ENCODE peak calls at places on chromosomes 5 and 9, in eight cellular contexts. B, K, W, N, G, R, P and D are unnamed samples.

GRCh38 chr5:142108432-142109355 is at the start of gene NDFIP1:
- DNase-seq in K (peak; percentile 86), R (peak; percentile 95), N (peak; percentile 87), P (peak; percentile 93), B (peak; percentile 78), G (peak; percentile 92), W (peak; percentile 87), D (peak; percentile 56)

GRCh38 chr9:7976167-7976755 is 176.7 kb upstream of the DMAC1 start:
- DNase-seq in B (peak; percentile 2), N (peak; percentile 3), W (no peak), G (no peak), R (no peak), K (peak; percentile 51), P (no peak), D (no peak)

GRCh38 chr5:124133406-124133805 is 613.0 kb downstream of the ZNF608 start:
- DNase-seq in K (no peak), P (no peak), W (no peak), R (no peak), G (no peak), B (no peak), N (no peak), D (no peak)

GRCh38 chr9:109498195-109499060 is at the start of gene PTPN3:
- DNase-seq in P (peak; percentile 66), G (no peak), K (no peak), N (peak; percentile 62), W (no peak), B (peak; percentile 37), R (peak; percentile 75), D (no peak)

GRCh38 chr5:54243483-54244080 is 66.8 kb downstream of the ARL15 start:
- DNase-seq in W (no peak), R (no peak), K (peak; percentile 12), G (no peak), B (peak; percentile 58), P (peak; percentile 58), N (no peak), D (no peak)

GRCh38 chr5:120630550-120630949 is 166.4 kb downstream of the PRR16 start:
- DNase-seq in N (no peak), R (no peak), K (no peak), G (no peak), P (no peak), B (no peak), W (no peak), D (no peak)

GRCh38 chr9:134776080-134776796 is 104.4 kb upstream of the FCN2 start:
- DNase-seq in K (no peak), N (peak; percentile 19), W (no peak), P (no peak), R (no peak), G (no peak), B (no peak), D (no peak)

GRCh38 chr5:73312146-73312871 is 136.3 kb downstream of the FOXD1 start:
- DNase-seq in R (no peak), N (no peak), P (peak; percentile 50), B (no peak), K (no peak), W (no peak), G (peak; percentile 55), D (no peak)

GRCh38 chr9:132823370-132824144 is 54.5 kb downstream of the AK8 start:
- DNase-seq in G (no peak), K (no peak), R (peak; percentile 42), N (no peak), P (no peak), W (no peak), B (no peak), D (no peak)

GRCh38 chr9:32875242-32875641 is 91.9 kb downstream of the TMEM215 start:
- DNase-seq in G (no peak), B (no peak), P (no peak), N (no peak), K (no peak), R (no peak), W (no peak), D (no peak)

GRCh38 chr5:4553130-4553529 is 587.0 kb upstream of the ADAMTS16 start:
- DNase-seq in G (no peak), N (no peak), K (no peak), W (no peak), R (no peak), B (no peak), P (no peak), D (no peak)

GRCh38 chr9:137666950-137667670 is 48.3 kb downstream of the EHMT1 start:
- DNase-seq in G (no peak), B (no peak), R (peak; percentile 48), P (peak; percentile 89), W (no peak), N (no peak), K (no peak), D (peak; percentile 84)

GRCh38 chr5:143143973-143144372 is 259.5 kb downstream of the NR3C1 start:
- DNase-seq in K (no peak), G (no peak), P (no peak), B (no peak), W (no peak), R (no peak), N (no peak), D (no peak)

GRCh38 chr5:45696206-45696836 is at the start of gene HCN1:
- DNase-seq in R (peak; percentile 91), W (peak; percentile 83), K (peak; percentile 2), P (peak; percentile 94), G (peak; percentile 65), N (no peak), B (no peak), D (peak; percentile 77)

GRCh38 chr5:158121678-158122077 is 262.7 kb upstream of the CLINT1 start:
- DNase-seq in B (no peak), W (no peak), G (no peak), P (no peak), R (no peak), N (no peak), K (no peak), D (no peak)

GRCh38 chr9:14027114-14027812 is 286.7 kb downstream of the NFIB start:
- DNase-seq in G (peak; percentile 68), W (peak; percentile 46), B (no peak), R (peak; percentile 66), N (peak; percentile 12), K (no peak), P (no peak), D (no peak)

GRCh38 chr5:150623152-150623877 is 17.1 kb upstream of the SYNPO start:
- DNase-seq in R (no peak), W (no peak), P (no peak), B (no peak), G (no peak), N (no peak), K (peak; percentile 3), D (no peak)

GRCh38 chr9:137339606-137340462 is 37.8 kb upstream of the NRARP start:
- DNase-seq in W (no peak), P (no peak), K (no peak), R (no peak), N (no peak), B (no peak), G (no peak), D (no peak)

GRCh38 chr9:122742003-122742402 is at the start of gene OR1L6:
- DNase-seq in P (no peak), R (no peak), W (no peak), N (no peak), B (no peak), G (no peak), K (no peak), D (no peak)

GRCh38 chr5:75690669-75691068 is 26.6 kb downstream of the POC5 start:
- DNase-seq in K (no peak), G (no peak), P (no peak), B (no peak), N (no peak), R (no peak), W (no peak), D (no peak)

GRCh38 chr5:115599924-115600323 is 2.4 kb downstream of the TICAM2 start:
- DNase-seq in P (no peak), R (no peak), W (no peak), B (no peak), N (no peak), K (no peak), G (no peak), D (no peak)

GRCh38 chr5:144585716-144586115 is 415.0 kb downstream of the KCTD16 start:
- DNase-seq in B (no peak), G (no peak), P (no peak), W (no peak), K (no peak), R (no peak), N (no peak), D (no peak)

GRCh38 chr9:126132751-126133150 is 193.9 kb upstream of the MVB12B start:
- DNase-seq in W (no peak), R (no peak), B (no peak), P (no peak), N (no peak), K (no peak), G (no peak), D (no peak)

GRCh38 chr5:20554001-20554400 is 566.0 kb upstream of the CDH18 start:
- DNase-seq in W (no peak), P (no peak), R (no peak), G (no peak), B (peak; percentile 12), N (no peak), K (no peak), D (no peak)

GRCh38 chr9:33295571-33295970 is 5.3 kb downstream of the NFX1 start:
- DNase-seq in B (no peak), N (no peak), W (no peak), R (no peak), K (no peak), G (no peak), P (no peak), D (no peak)

GRCh38 chr5:170144286-170145023 is 38.8 kb downstream of the FOXI1 start:
- DNase-seq in K (no peak), R (no peak), W (no peak), P (no peak), N (no peak), G (no peak), B (no peak), D (no peak)